ENCODE peak calls at places on chromosomes 1 and 21, in six cellular contexts. G, P, B, C, O and X are unnamed samples.
A peak's percentile ranks its signal among the peaks of the same experiment; 100 is the strongest.

GRCh38 chr1:5706239-5706638 is 286.0 kb downstream of the NPHP4 start:
- DNase-seq in G (no peak), P (no peak), B (no peak), C (no peak), O (no peak), X (no peak)

GRCh38 chr1:15151377-15151806 is 2.2 kb upstream of the TMEM51 start:
- DNase-seq in G (no peak), P (no peak), B (no peak), C (no peak), O (no peak), X (no peak)

GRCh38 chr1:185432943-185433342 is 115.9 kb upstream of the IVNS1ABP start:
- DNase-seq in G (no peak), P (no peak), B (no peak), C (no peak), O (no peak), X (no peak)

GRCh38 chr1:16213013-16213412 is 561 bp upstream of the ARHGEF19 start:
- DNase-seq in G (no peak), P (no peak), B (no peak), C (peak; percentile 2), O (no peak), X (no peak)

GRCh38 chr1:41739061-41739955 is 179.4 kb downstream of the HIVEP3 start:
- DNase-seq in G (peak; percentile 81), P (no peak), B (peak; percentile 27), C (peak; percentile 91), O (peak; percentile 31), X (no peak)

GRCh38 chr21:44836666-44837471 is 19.0 kb upstream of the SUMO3 start:
- DNase-seq in G (no peak), P (no peak), B (peak; percentile 14), C (no peak), O (no peak), X (peak; percentile 73)

GRCh38 chr1:63087966-63088365 is 234.4 kb upstream of the FOXD3 start:
- DNase-seq in G (no peak), P (no peak), B (no peak), C (no peak), O (no peak), X (no peak)

GRCh38 chr1:234296481-234296880 is 76.8 kb upstream of the COA6 start:
- DNase-seq in G (no peak), P (no peak), B (no peak), C (no peak), O (no peak), X (no peak)

GRCh38 chr1:77350012-77350411 is 68.2 kb downstream of the AK5 start:
- DNase-seq in G (no peak), P (no peak), B (no peak), C (no peak), O (no peak), X (no peak)

GRCh38 chr1:23958810-23959460 is 693 bp upstream of the PNRC2 start:
- DNase-seq in G (peak; percentile 93), P (peak; percentile 86), B (peak; percentile 82), C (peak; percentile 88), O (peak; percentile 80), X (peak; percentile 54)
- TF ChIP-seq POLR2A in G (no peak), P (no peak), B (peak; percentile 7), C (no peak), O (no peak), X (no peak)

GRCh38 chr1:17438977-17439249 is 564 bp downstream of the RCC2 start:
- DNase-seq in G (no peak), P (no peak), B (no peak), C (peak; percentile 55), O (no peak), X (no peak)

GRCh38 chr1:17438176-17438976 is 1.1 kb downstream of the RCC2 start:
- DNase-seq in G (peak; percentile 71), P (no peak), B (no peak), C (peak; percentile 87), O (peak; percentile 38), X (no peak)

GRCh38 chr1:17436380-17437174 is 2.9 kb downstream of the RCC2 start:
- DNase-seq in G (no peak), P (no peak), B (no peak), C (peak; percentile 16), O (no peak), X (no peak)

GRCh38 chr1:17439250-17440073 is at the start of gene RCC2:
- DNase-seq in G (peak; percentile 70), P (peak; percentile 43), B (peak; percentile 62), C (peak; percentile 87), O (peak; percentile 72), X (no peak)

GRCh38 chr1:17437260-17438175 is 2.0 kb downstream of the RCC2 start:
- DNase-seq in G (peak; percentile 15), P (no peak), B (peak; percentile 53), C (peak; percentile 68), O (peak; percentile 45), X (no peak)
- TF ChIP-seq POLR2A in G (no peak), P (no peak), B (no peak), C (no peak), O (no peak), X (peak; percentile 10)

GRCh38 chr1:35576061-35576765 is 3.1 kb downstream of the TFAP2E start:
- DNase-seq in G (no peak), P (no peak), B (no peak), C (no peak), O (no peak), X (no peak)

GRCh38 chr1:35574655-35575400 is 1.7 kb downstream of the TFAP2E start:
- DNase-seq in G (no peak), P (no peak), B (no peak), C (no peak), O (no peak), X (no peak)

GRCh38 chr1:35573776-35574654 is 901 bp downstream of the TFAP2E start:
- DNase-seq in G (no peak), P (no peak), B (no peak), C (no peak), O (no peak), X (no peak)

GRCh38 chr1:35575401-35575958 is 2.4 kb downstream of the TFAP2E start:
- DNase-seq in G (no peak), P (no peak), B (no peak), C (no peak), O (no peak), X (no peak)

GRCh38 chr1:35577071-35577998 is 4.2 kb downstream of the TFAP2E start:
- DNase-seq in G (peak; percentile 48), P (no peak), B (no peak), C (peak; percentile 83), O (no peak), X (no peak)
- TF ChIP-seq POLR2A in G (no peak), P (no peak), B (no peak), C (no peak), O (no peak), X (no peak)

GRCh38 chr1:116679828-116680628 is 12.5 kb upstream of the IGSF3 start:
- DNase-seq in G (no peak), P (no peak), B (no peak), C (no peak), O (no peak), X (no peak)

GRCh38 chr1:116677474-116678062 is 10.0 kb upstream of the IGSF3 start:
- DNase-seq in G (no peak), P (no peak), B (no peak), C (no peak), O (no peak), X (no peak)

GRCh38 chr1:116678732-116679090 is 11.2 kb upstream of the IGSF3 start:
- DNase-seq in G (no peak), P (no peak), B (no peak), C (no peak), O (no peak), X (no peak)

GRCh38 chr1:116680752-116681151 is 13.2 kb upstream of the IGSF3 start:
- DNase-seq in G (no peak), P (no peak), B (no peak), C (no peak), O (no peak), X (no peak)

DNA sequence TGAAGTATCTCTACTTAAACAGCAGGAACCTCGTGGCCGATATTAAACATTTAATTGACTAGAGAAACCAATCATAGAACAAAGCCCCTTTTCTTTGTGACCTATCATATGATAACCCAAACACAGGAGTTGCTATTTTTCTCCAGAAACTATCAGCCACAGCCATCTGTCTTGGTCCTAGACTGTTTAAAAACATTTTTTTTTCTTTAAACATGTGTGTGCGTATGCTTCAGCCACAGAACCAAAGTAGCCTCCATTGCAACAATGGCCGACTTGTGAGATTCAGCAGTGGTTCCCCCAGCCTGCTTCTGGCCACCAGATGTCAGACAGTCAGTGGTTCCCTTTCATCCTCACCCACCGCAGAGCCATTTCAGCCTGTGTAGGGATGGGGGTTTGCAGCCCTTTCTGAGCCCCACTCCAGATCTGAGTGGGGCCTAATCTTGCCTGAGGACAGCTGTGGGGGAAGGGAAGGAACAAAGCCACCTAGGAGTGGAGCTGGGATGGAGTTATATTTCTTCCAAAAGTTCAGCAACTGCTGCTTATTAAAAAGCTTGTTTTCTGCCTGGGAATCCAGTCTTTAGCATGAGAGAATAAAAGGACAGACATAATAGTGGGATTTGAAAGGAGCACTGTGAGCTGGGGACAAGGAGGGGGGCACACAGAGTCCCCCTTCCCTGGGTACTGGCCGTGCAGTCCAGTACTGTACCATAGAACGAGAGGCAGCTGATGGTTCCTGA is 11.7 kb upstream of the IGSF3 start:
- DNase-seq in G (no peak), P (no peak), B (no peak), C (no peak), O (no peak), X (no peak)
- TF ChIP-seq POLR2A in G (no peak), P (no peak), B (no peak), C (no peak), O (no peak), X (no peak)

GRCh38 chr1:93345633-93346471 is at the start of gene DR1:
- DNase-seq in G (peak; percentile 96), P (peak; percentile 57), B (peak; percentile 93), C (peak; percentile 96), O (peak; percentile 94), X (peak; percentile 74)
- TF ChIP-seq POLR2A in G (peak; percentile 85), P (peak; percentile 83), B (peak; percentile 84), C (peak; percentile 71), O (peak; percentile 68), X (peak; percentile 83)